ENCODE peak calls at places on chromosomes 2 and 18, in six cellular contexts. I is GM18507, B is GM06990, H is NCI-H1105, A is neural crest cell, N is H7. G is an unnamed sample.

GRCh38 chr2:120622159-120622869 is 113.4 kb upstream of the GLI2 start:
- DNase-seq in H (no peak), A (no peak), I (no peak), B (no peak), N (no peak), G (no peak)

GRCh38 chr2:205424326-205424725 is 258.0 kb upstream of the NRP2 start:
- DNase-seq in B (no peak), A (no peak), I (no peak), H (no peak), N (no peak), G (no peak)

GRCh38 chr2:105575626-105576025 is 169.1 kb upstream of the NCK2 start:
- DNase-seq in B (no peak), A (no peak), N (no peak), I (no peak), H (no peak), G (no peak)

GRCh38 chr2:21438949-21439348 is 315.2 kb downstream of the TDRD15 start:
- DNase-seq in A (no peak), H (no peak), N (no peak), I (no peak), B (no peak), G (no peak)

GRCh38 chr2:237201461-237202287 is 116.0 kb downstream of the COPS8 start:
- DNase-seq in I (peak; percentile 22), N (no peak), A (no peak), H (no peak), B (peak; percentile 11), G (no peak)

GRCh38 chr2:173881886-173882285 is 83.3 kb downstream of the SP3 start:
- DNase-seq in H (no peak), N (no peak), I (no peak), A (no peak), B (no peak), G (no peak)

GRCh38 chr2:28232267-28232666 is 160.4 kb upstream of the FOSL2 start:
- DNase-seq in N (no peak), I (no peak), A (no peak), H (no peak), B (no peak), G (no peak)

GRCh38 chr18:43571078-43571689 is 293.9 kb upstream of the SYT4 start:
- DNase-seq in N (peak; percentile 29), H (peak; percentile 55), A (peak; percentile 36), B (no peak), I (no peak), G (no peak)

GRCh38 chr2:47067788-47068407 is 87.2 kb downstream of the STPG4 start:
- DNase-seq in H (no peak), B (no peak), I (no peak), N (no peak), A (no peak), G (no peak)

GRCh38 chr2:169661263-169661662 is 32.9 kb downstream of the CFAP210 start:
- DNase-seq in A (no peak), B (no peak), H (no peak), I (no peak), N (no peak), G (no peak)

GRCh38 chr2:170235860-170236638 is 58.1 kb downstream of the MYO3B start:
- DNase-seq in B (no peak), H (peak; percentile 34), A (peak; percentile 65), I (peak; percentile 5), N (peak; percentile 79), G (no peak)

GRCh38 chr2:150584081-150584480 is 96.6 kb upstream of the RND3 start:
- DNase-seq in B (no peak), A (no peak), N (no peak), I (no peak), H (no peak), G (no peak)

GRCh38 chr2:200253631-200254030 is 52.9 kb upstream of the SPATS2L start:
- DNase-seq in N (no peak), B (no peak), H (no peak), A (no peak), I (no peak), G (peak; percentile 39)

GRCh38 chr2:37005118-37005868 is 39.0 kb upstream of the STRN start:
- DNase-seq in I (peak; percentile 9), H (peak; percentile 10), A (no peak), N (peak; percentile 20), B (peak; percentile 32), G (no peak)

GRCh38 chr18:14221689-14222088 is 89.5 kb upstream of the ZNF519 start:
- DNase-seq in N (peak; percentile 2), A (no peak), B (no peak), H (no peak), I (no peak), G (no peak)

GRCh38 chr2:794554-795244 is 117.5 kb upstream of the TMEM18 start:
- DNase-seq in A (no peak), B (no peak), I (no peak), H (no peak), N (peak; percentile 42), G (no peak)

GRCh38 chr18:49393011-49393410 is 67.4 kb downstream of the DYM start:
- DNase-seq in A (no peak), H (no peak), B (no peak), I (no peak), N (no peak), G (no peak)

GRCh38 chr2:143758629-143759330 is 629.6 kb downstream of the ARHGAP15 start:
- DNase-seq in I (no peak), N (no peak), B (no peak), A (no peak), H (no peak), G (no peak)

GRCh38 chr2:179686718-179687342 is 174.6 kb downstream of the ZNF385B start:
- DNase-seq in A (no peak), I (no peak), B (no peak), N (no peak), H (no peak), G (no peak)

GRCh38 chr18:21997207-21998143 is 171.9 kb upstream of the GATA6 start:
- DNase-seq in A (no peak), I (peak; percentile 26), B (peak; percentile 26), N (peak; percentile 71), H (peak; percentile 11), G (peak; percentile 48)

GRCh38 chr2:237092920-237093781 is 7.5 kb downstream of the COPS8 start:
- DNase-seq in B (no peak), A (no peak), N (peak; percentile 14), H (peak; percentile 30), I (no peak), G (no peak)

GRCh38 chr2:15768142-15769088 is 171.9 kb upstream of the MYCN start:
- DNase-seq in B (no peak), N (peak; percentile 72), H (no peak), A (no peak), I (no peak), G (no peak)

GRCh38 chr2:10218036-10218435 is 84.7 kb upstream of the HPCAL1 start:
- DNase-seq in H (no peak), B (no peak), I (no peak), N (no peak), A (no peak), G (no peak)

GRCh38 chr18:67217551-67218166 is 298.9 kb downstream of the DSEL start:
- DNase-seq in I (peak; percentile 4), A (peak; percentile 65), H (peak; percentile 37), B (peak; percentile 1), N (peak; percentile 21), G (peak; percentile 61)

GRCh38 chr2:44707945-44708645 is 233.4 kb upstream of the SIX3 start:
- DNase-seq in A (no peak), N (no peak), I (no peak), H (peak; percentile 58), B (no peak), G (peak; percentile 2)

GRCh38 chr2:134260726-134261125 is 6.9 kb downstream of the MGAT5 start:
- DNase-seq in H (no peak), I (no peak), B (no peak), N (no peak), A (no peak), G (peak; percentile 31)

GRCh38 chr2:105876191-105876590 is 131.5 kb downstream of the NCK2 start:
- DNase-seq in A (no peak), I (no peak), B (no peak), N (no peak), H (no peak), G (no peak)

GRCh38 chr2:74655579-74655978 is 1.5 kb downstream of the SEMA4F start:
- DNase-seq in I (no peak), A (no peak), B (no peak), N (no peak), H (no peak), G (no peak)